ENCODE peak calls at places on chromosomes 6 and 20, in four cellular contexts. P is OCI-LY7, I is fibroblast of lung, S is MM.1S. X is an unnamed sample.

GRCh38 chr20:32902456-32903420 is 44.0 kb downstream of the EFCAB8 start:
- DNase-seq in I (peak; percentile 30), S (peak; percentile 64), P (peak; percentile 61), X (peak; percentile 77)

GRCh38 chr6:32947552-32948465 is 5.1 kb downstream of the HLA-DMA start:
- DNase-seq in I (peak; percentile 12), S (peak; percentile 35), P (peak; percentile 73), X (peak; percentile 78)

GRCh38 chr6:53376661-53377226 is 28.0 kb upstream of the ELOVL5 start:
- DNase-seq in P (no peak), I (no peak), S (no peak), X (no peak)

GRCh38 chr6:6730831-6731230 is 142.3 kb downstream of the LY86 start:
- DNase-seq in I (peak; percentile 93), S (no peak), P (no peak), X (no peak)

GRCh38 chr20:54476336-54476928 is 1.0 kb downstream of the DOK5 start:
- DNase-seq in I (no peak), S (no peak), P (no peak), X (peak; percentile 9)

GRCh38 chr6:6565069-6565468 is 23.5 kb upstream of the LY86 start:
- DNase-seq in S (no peak), P (no peak), I (no peak), X (no peak)

GRCh38 chr6:140366991-140367390 is 992.5 kb upstream of the CITED2 start:
- DNase-seq in I (peak; percentile 93), P (no peak), S (no peak), X (no peak)

GRCh38 chr6:16240618-16241320 is 2.4 kb downstream of the GMPR start:
- DNase-seq in P (no peak), S (no peak), I (no peak), X (peak; percentile 57)

GRCh38 chr6:125748534-125749111 is 809 bp upstream of the HEY2 start:
- DNase-seq in I (peak; percentile 20), P (no peak), S (no peak), X (peak; percentile 29)

GRCh38 chr6:130841128-130841728 is 14.0 kb downstream of the SMLR1 start:
- DNase-seq in P (no peak), S (no peak), I (peak; percentile 86), X (no peak)

GRCh38 chr6:1716845-1717244 is 107.1 kb downstream of the FOXC1 start:
- DNase-seq in I (peak; percentile 36), S (no peak), P (no peak), X (no peak)

GRCh38 chr6:44657201-44657824 is 269.8 kb downstream of the CDC5L start:
- DNase-seq in P (no peak), I (no peak), S (no peak), X (peak; percentile 28)

GRCh38 chr20:17233621-17234020 is 6.8 kb downstream of the PCSK2 start:
- DNase-seq in I (no peak), S (no peak), P (no peak), X (no peak)

GRCh38 chr20:6863355-6863754 is 95.9 kb downstream of the BMP2 start:
- DNase-seq in P (no peak), S (no peak), I (no peak), X (no peak)

GRCh38 chr6:155301867-155302266 is 12.4 kb downstream of the TFB1M start:
- DNase-seq in P (no peak), S (no peak), I (peak; percentile 63), X (peak; percentile 66)

GRCh38 chr20:31675828-31676533 is 38.3 kb downstream of the COX4I2 start:
- DNase-seq in P (peak; percentile 71), S (peak; percentile 77), I (peak; percentile 52), X (no peak)

GRCh38 chr6:134315974-134316391 is 1.9 kb downstream of the SGK1 start:
- DNase-seq in I (no peak), S (peak; percentile 36), P (no peak), X (no peak)

GRCh38 chr20:12111431-12112088 is 193.9 kb downstream of the BTBD3 start:
- DNase-seq in I (no peak), S (peak; percentile 17), P (no peak), X (no peak)

GRCh38 chr6:8108031-8108660 is 5.8 kb upstream of the EEF1E1 start:
- DNase-seq in P (no peak), S (no peak), I (peak; percentile 92), X (no peak)

GRCh38 chr20:20691477-20691863 is 21.0 kb downstream of the RALGAPA2 start:
- DNase-seq in I (no peak), P (no peak), S (no peak), X (no peak)

GRCh38 chr6:9308284-9308683 is 872.9 kb upstream of the SLC35B3 start:
- DNase-seq in I (peak; percentile 3), P (no peak), S (no peak), X (no peak)

GRCh38 chr20:55567826-55568225 is 437.5 kb downstream of the CBLN4 start:
- DNase-seq in P (no peak), I (no peak), S (no peak), X (no peak)

GRCh38 chr6:75230484-75231325 is 12.9 kb downstream of the COX7A2 start:
- DNase-seq in S (no peak), P (no peak), I (peak; percentile 53), X (peak; percentile 66)

GRCh38 chr20:57947421-57948176 is 237.8 kb upstream of the PMEPA1 start:
- DNase-seq in S (no peak), I (peak; percentile 92), P (no peak), X (no peak)

GRCh38 chr6:56292505-56293181 is 45.3 kb upstream of the COL21A1 start:
- DNase-seq in I (peak; percentile 55), S (peak; percentile 30), P (peak; percentile 7), X (peak; percentile 73)

GRCh38 chr6:71468841-71469750 is 180.5 kb downstream of the OGFRL1 start:
- DNase-seq in P (no peak), I (peak; percentile 98), S (no peak), X (no peak)

GRCh38 chr20:10659651-10660601 is 13.9 kb downstream of the JAG1 start:
- DNase-seq in S (no peak), P (no peak), I (no peak), X (no peak)

GRCh38 chr20:20664795-20665194 is 47.6 kb downstream of the RALGAPA2 start:
- DNase-seq in I (peak; percentile 8), S (peak; percentile 37), P (peak; percentile 41), X (peak; percentile 53)

GRCh38 chr6:166587631-166588413 is 1.3 kb upstream of the RAMACL start:
- DNase-seq in S (no peak), I (no peak), P (peak; percentile 91), X (peak; percentile 15)

GRCh38 chr6:142830807-142831206 is 114.2 kb downstream of the HIVEP2 start:
- DNase-seq in I (no peak), S (no peak), P (no peak), X (no peak)

GRCh38 chr6:132060591-132060990 is 109.4 kb upstream of the CCN2 start:
- DNase-seq in P (peak; percentile 20), S (no peak), I (peak; percentile 91), X (no peak)

GRCh38 chr6:33064723-33065122 is 8.7 kb downstream of the HLA-DPA1 start:
- DNase-seq in S (no peak), I (no peak), P (no peak), X (no peak)

GRCh38 chr6:145327497-145328055 is 407.7 kb downstream of the EPM2A start:
- DNase-seq in P (no peak), S (no peak), I (no peak), X (no peak)

GRCh38 chr20:24118096-24118780 is 129.7 kb upstream of the GGTLC1 start:
- DNase-seq in P (no peak), S (no peak), I (no peak), X (no peak)

GRCh38 chr6:84773431-84774173 is 9.2 kb upstream of the TBX18 start:
- DNase-seq in I (no peak), S (peak; percentile 22), P (no peak), X (peak; percentile 68)

GRCh38 chr6:34110610-34111009 is 35.3 kb downstream of the GRM4 start:
- DNase-seq in I (no peak), P (no peak), S (no peak), X (no peak)

GRCh38 chr6:34113532-34113931 is 32.4 kb downstream of the GRM4 start:
- DNase-seq in I (no peak), S (no peak), P (no peak), X (no peak)

GRCh38 chr6:34115396-34116314 is 30.2 kb downstream of the GRM4 start:
- DNase-seq in S (peak; percentile 10), P (peak; percentile 43), I (peak; percentile 5), X (peak; percentile 92)

GRCh38 chr6:34112102-34112501 is 33.8 kb downstream of the GRM4 start:
- DNase-seq in S (no peak), P (no peak), I (no peak), X (no peak)

GRCh38 chr6:34114695-34115395 is 31.0 kb downstream of the GRM4 start:
- DNase-seq in S (no peak), I (no peak), P (no peak), X (no peak)
- H4K20me1 ChIP-seq in S (no peaks in the 10 kb centered on the region), I (no peaks in the 10 kb centered on the region), P (no peaks in the 10 kb centered on the region), X (peaks cover 25% of the 10 kb centered on the region)

GRCh38 chr6:20426177-20427082 is 24.8 kb downstream of the E2F3 start:
- DNase-seq in P (no peak), I (no peak), S (no peak), X (no peak)

GRCh38 chr6:20424679-20425078 is 23.0 kb downstream of the E2F3 start:
- DNase-seq in I (no peak), P (no peak), S (no peak), X (no peak)

GRCh38 chr6:20432692-20433091 is 31.0 kb downstream of the E2F3 start:
- DNase-seq in I (no peak), S (no peak), P (no peak), X (no peak)

GRCh38 chr6:20433321-20433720 is 31.6 kb downstream of the E2F3 start:
- DNase-seq in S (no peak), I (no peak), P (no peak), X (no peak)

GRCh38 chr6:20427856-20428255 is 26.2 kb downstream of the E2F3 start:
- DNase-seq in I (no peak), S (no peak), P (peak; percentile 25), X (no peak)
- H4K20me1 ChIP-seq in I (no peaks in the 10 kb centered on the region), S (peaks cover 16% of the 10 kb centered on the region), P (peaks cover 15% of the 10 kb centered on the region), X (peaks cover 75% of the 10 kb centered on the region)

GRCh38 chr20:44513871-44514270 is 8.0 kb downstream of the SERINC3 start:
- DNase-seq in I (no peak), P (no peak), S (no peak), X (no peak)

GRCh38 chr20:44504402-44505309 is 17.2 kb downstream of the SERINC3 start:
- DNase-seq in P (no peak), S (no peak), I (no peak), X (no peak)

DNA sequence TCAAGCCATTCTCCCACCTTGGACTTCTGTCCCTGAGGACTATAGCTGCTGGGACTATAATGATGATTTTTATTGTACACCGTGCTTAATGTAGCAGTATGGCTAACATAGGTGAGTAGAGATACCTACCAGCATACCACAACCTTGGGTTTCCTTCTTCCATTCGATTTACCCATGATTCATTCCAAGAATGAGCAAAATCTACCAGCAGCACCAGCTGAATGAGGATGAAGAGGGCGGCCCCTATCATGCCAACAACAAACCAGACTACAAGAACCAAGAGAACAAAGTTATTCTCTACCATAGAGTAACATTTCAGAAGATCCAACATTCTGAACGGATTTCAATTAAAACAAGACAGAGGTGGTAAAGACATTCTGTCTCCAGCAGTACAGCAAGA is 12.1 kb downstream of the SERINC3 start:
- DNase-seq in P (no peak), I (no peak), S (no peak), X (no peak)
- H4K20me1 ChIP-seq in P (no peaks in the 10 kb centered on the region), I (no peaks in the 10 kb centered on the region), S (no peaks in the 10 kb centered on the region), X (no peaks in the 10 kb centered on the region)

GRCh38 chr20:2545594-2545993 is 9.2 kb downstream of the TMC2 start:
- DNase-seq in I (no peak), S (no peak), P (no peak), X (no peak)
- H4K20me1 ChIP-seq in I (no peaks in the 10 kb centered on the region), S (no peaks in the 10 kb centered on the region), P (no peaks in the 10 kb centered on the region), X (no peaks in the 10 kb centered on the region)